ENCODE peak calls at places on chromosomes 5 and 9, in five cellular contexts. One of them, this sample, is unnamed.

GRCh38 chr9:27645166-27645840 is 72.0 kb upstream of the C9orf72 start:
- DNase-seq in activated CD8-positive, alpha-beta memory T cell treated with anti-CD3 and anti-CD28 coated beads, Interleukin-2, amount 50 U/mL, for 48 hours: no peak
- DNase-seq in stimulated activated CD4-positive, alpha-beta T cell treated with anti-CD3 and anti-CD28 coated beads, Interleukin-2, amount 100 ng/mL, for 24 hours: no peak
- DNase-seq in AG04450: no peak
- DNase-seq in naive B cell: no peak
- DNase-seq in this sample: no peak

GRCh38 chr5:130995254-130995515 is 169.9 kb downstream of the HINT1 start:
- DNase-seq in stimulated activated CD4-positive, alpha-beta T cell treated with anti-CD3 and anti-CD28 coated beads, Interleukin-2, amount 100 ng/mL, for 24 hours: no peak
- DNase-seq in activated CD8-positive, alpha-beta memory T cell treated with anti-CD3 and anti-CD28 coated beads, Interleukin-2, amount 50 U/mL, for 48 hours: no peak
- DNase-seq in naive B cell: no peak
- DNase-seq in AG04450: no peak
- DNase-seq in this sample: no peak

GRCh38 chr9:98303556-98304125 is 48.2 kb upstream of the TBC1D2 start:
- DNase-seq in activated CD8-positive, alpha-beta memory T cell treated with anti-CD3 and anti-CD28 coated beads, Interleukin-2, amount 50 U/mL, for 48 hours: no peak
- DNase-seq in AG04450: no peak
- DNase-seq in naive B cell: no peak
- DNase-seq in stimulated activated CD4-positive, alpha-beta T cell treated with anti-CD3 and anti-CD28 coated beads, Interleukin-2, amount 100 ng/mL, for 24 hours: no peak
- DNase-seq in this sample: no peak

GRCh38 chr9:88041447-88041846 is 67.1 kb upstream of the CDK20 start:
- DNase-seq in stimulated activated CD4-positive, alpha-beta T cell treated with anti-CD3 and anti-CD28 coated beads, Interleukin-2, amount 100 ng/mL, for 24 hours: no peak
- DNase-seq in AG04450: no peak
- DNase-seq in activated CD8-positive, alpha-beta memory T cell treated with anti-CD3 and anti-CD28 coated beads, Interleukin-2, amount 50 U/mL, for 48 hours: no peak
- DNase-seq in naive B cell: no peak
- DNase-seq in this sample: peak; percentile 30

GRCh38 chr5:80125962-80126480 is 90.9 kb downstream of the THBS4 start:
- DNase-seq in activated CD8-positive, alpha-beta memory T cell treated with anti-CD3 and anti-CD28 coated beads, Interleukin-2, amount 50 U/mL, for 48 hours: no peak
- DNase-seq in AG04450: no peak
- DNase-seq in stimulated activated CD4-positive, alpha-beta T cell treated with anti-CD3 and anti-CD28 coated beads, Interleukin-2, amount 100 ng/mL, for 24 hours: no peak
- DNase-seq in naive B cell: no peak
- DNase-seq in this sample: peak; percentile 73

GRCh38 chr9:131539223-131539923 is 6.0 kb upstream of the PRRT1B start:
- DNase-seq in naive B cell: no peak
- DNase-seq in stimulated activated CD4-positive, alpha-beta T cell treated with anti-CD3 and anti-CD28 coated beads, Interleukin-2, amount 100 ng/mL, for 24 hours: no peak
- DNase-seq in activated CD8-positive, alpha-beta memory T cell treated with anti-CD3 and anti-CD28 coated beads, Interleukin-2, amount 50 U/mL, for 48 hours: no peak
- DNase-seq in AG04450: no peak
- DNase-seq in this sample: no peak

GRCh38 chr9:18382243-18382642 is 91.7 kb upstream of the ADAMTSL1 start:
- DNase-seq in naive B cell: no peak
- DNase-seq in activated CD8-positive, alpha-beta memory T cell treated with anti-CD3 and anti-CD28 coated beads, Interleukin-2, amount 50 U/mL, for 48 hours: no peak
- DNase-seq in stimulated activated CD4-positive, alpha-beta T cell treated with anti-CD3 and anti-CD28 coated beads, Interleukin-2, amount 100 ng/mL, for 24 hours: no peak
- DNase-seq in AG04450: no peak
- DNase-seq in this sample: no peak

GRCh38 chr9:71766663-71767062 is 1.6 kb downstream of the CEMIP2 start:
- DNase-seq in activated CD8-positive, alpha-beta memory T cell treated with anti-CD3 and anti-CD28 coated beads, Interleukin-2, amount 50 U/mL, for 48 hours: no peak
- DNase-seq in naive B cell: no peak
- DNase-seq in stimulated activated CD4-positive, alpha-beta T cell treated with anti-CD3 and anti-CD28 coated beads, Interleukin-2, amount 100 ng/mL, for 24 hours: no peak
- DNase-seq in AG04450: no peak
- DNase-seq in this sample: no peak

GRCh38 chr9:33263131-33263935 is 1.2 kb downstream of the BAG1 start:
- DNase-seq in activated CD8-positive, alpha-beta memory T cell treated with anti-CD3 and anti-CD28 coated beads, Interleukin-2, amount 50 U/mL, for 48 hours: no peak
- DNase-seq in AG04450: no peak
- DNase-seq in naive B cell: no peak
- DNase-seq in stimulated activated CD4-positive, alpha-beta T cell treated with anti-CD3 and anti-CD28 coated beads, Interleukin-2, amount 100 ng/mL, for 24 hours: peak; percentile 27
- DNase-seq in this sample: peak; percentile 9

GRCh38 chr5:177116631-177117373 is 16.8 kb upstream of the NSD1 start:
- DNase-seq in activated CD8-positive, alpha-beta memory T cell treated with anti-CD3 and anti-CD28 coated beads, Interleukin-2, amount 50 U/mL, for 48 hours: peak; percentile 91
- DNase-seq in stimulated activated CD4-positive, alpha-beta T cell treated with anti-CD3 and anti-CD28 coated beads, Interleukin-2, amount 100 ng/mL, for 24 hours: peak; percentile 88
- DNase-seq in naive B cell: peak; percentile 68
- DNase-seq in AG04450: no peak
- DNase-seq in this sample: no peak

GRCh38 chr9:14542071-14542470 is 151.2 kb downstream of the ZDHHC21 start:
- DNase-seq in naive B cell: no peak
- DNase-seq in stimulated activated CD4-positive, alpha-beta T cell treated with anti-CD3 and anti-CD28 coated beads, Interleukin-2, amount 100 ng/mL, for 24 hours: no peak
- DNase-seq in AG04450: no peak
- DNase-seq in activated CD8-positive, alpha-beta memory T cell treated with anti-CD3 and anti-CD28 coated beads, Interleukin-2, amount 50 U/mL, for 48 hours: no peak
- DNase-seq in this sample: no peak

GRCh38 chr9:127418037-127418471 is 6.1 kb upstream of the ZNF79 start:
- DNase-seq in stimulated activated CD4-positive, alpha-beta T cell treated with anti-CD3 and anti-CD28 coated beads, Interleukin-2, amount 100 ng/mL, for 24 hours: peak; percentile 55
- DNase-seq in AG04450: no peak
- DNase-seq in activated CD8-positive, alpha-beta memory T cell treated with anti-CD3 and anti-CD28 coated beads, Interleukin-2, amount 50 U/mL, for 48 hours: no peak
- DNase-seq in naive B cell: peak; percentile 24
- DNase-seq in this sample: no peak

GRCh38 chr5:151086905-151087360 is 6.1 kb upstream of the TNIP1 start:
- DNase-seq in stimulated activated CD4-positive, alpha-beta T cell treated with anti-CD3 and anti-CD28 coated beads, Interleukin-2, amount 100 ng/mL, for 24 hours: peak; percentile 75
- DNase-seq in naive B cell: peak; percentile 62
- DNase-seq in activated CD8-positive, alpha-beta memory T cell treated with anti-CD3 and anti-CD28 coated beads, Interleukin-2, amount 50 U/mL, for 48 hours: peak; percentile 86
- DNase-seq in AG04450: no peak
- DNase-seq in this sample: peak; percentile 72

GRCh38 chr5:35656721-35657120 is 39.1 kb downstream of the SPEF2 start:
- DNase-seq in stimulated activated CD4-positive, alpha-beta T cell treated with anti-CD3 and anti-CD28 coated beads, Interleukin-2, amount 100 ng/mL, for 24 hours: no peak
- DNase-seq in activated CD8-positive, alpha-beta memory T cell treated with anti-CD3 and anti-CD28 coated beads, Interleukin-2, amount 50 U/mL, for 48 hours: no peak
- DNase-seq in naive B cell: no peak
- DNase-seq in AG04450: peak; percentile 33
- DNase-seq in this sample: no peak

GRCh38 chr5:97986069-97986468 is 787.4 kb upstream of the RGMB start:
- DNase-seq in activated CD8-positive, alpha-beta memory T cell treated with anti-CD3 and anti-CD28 coated beads, Interleukin-2, amount 50 U/mL, for 48 hours: no peak
- DNase-seq in stimulated activated CD4-positive, alpha-beta T cell treated with anti-CD3 and anti-CD28 coated beads, Interleukin-2, amount 100 ng/mL, for 24 hours: no peak
- DNase-seq in naive B cell: no peak
- DNase-seq in AG04450: no peak
- DNase-seq in this sample: no peak

GRCh38 chr5:95600557-95600956 is 19.3 kb upstream of the GPR150 start:
- DNase-seq in activated CD8-positive, alpha-beta memory T cell treated with anti-CD3 and anti-CD28 coated beads, Interleukin-2, amount 50 U/mL, for 48 hours: no peak
- DNase-seq in stimulated activated CD4-positive, alpha-beta T cell treated with anti-CD3 and anti-CD28 coated beads, Interleukin-2, amount 100 ng/mL, for 24 hours: no peak
- DNase-seq in naive B cell: no peak
- DNase-seq in AG04450: peak; percentile 44
- DNase-seq in this sample: peak; percentile 69

GRCh38 chr5:167233507-167233906 is 1057.9 kb upstream of the WWC1 start:
- DNase-seq in naive B cell: no peak
- DNase-seq in activated CD8-positive, alpha-beta memory T cell treated with anti-CD3 and anti-CD28 coated beads, Interleukin-2, amount 50 U/mL, for 48 hours: no peak
- DNase-seq in AG04450: no peak
- DNase-seq in stimulated activated CD4-positive, alpha-beta T cell treated with anti-CD3 and anti-CD28 coated beads, Interleukin-2, amount 100 ng/mL, for 24 hours: no peak
- DNase-seq in this sample: no peak

GRCh38 chr9:79224672-79225433 is 346.9 kb upstream of the TLE4 start:
- DNase-seq in naive B cell: no peak
- DNase-seq in activated CD8-positive, alpha-beta memory T cell treated with anti-CD3 and anti-CD28 coated beads, Interleukin-2, amount 50 U/mL, for 48 hours: no peak
- DNase-seq in AG04450: peak; percentile 85
- DNase-seq in stimulated activated CD4-positive, alpha-beta T cell treated with anti-CD3 and anti-CD28 coated beads, Interleukin-2, amount 100 ng/mL, for 24 hours: no peak
- DNase-seq in this sample: no peak

GRCh38 chr5:15440434-15440833 is 59.5 kb upstream of the FBXL7 start:
- DNase-seq in AG04450: no peak
- DNase-seq in activated CD8-positive, alpha-beta memory T cell treated with anti-CD3 and anti-CD28 coated beads, Interleukin-2, amount 50 U/mL, for 48 hours: no peak
- DNase-seq in naive B cell: no peak
- DNase-seq in stimulated activated CD4-positive, alpha-beta T cell treated with anti-CD3 and anti-CD28 coated beads, Interleukin-2, amount 100 ng/mL, for 24 hours: no peak
- DNase-seq in this sample: no peak

GRCh38 chr9:96758845-96759673 is 18.8 kb downstream of the ZNF510 start:
- DNase-seq in activated CD8-positive, alpha-beta memory T cell treated with anti-CD3 and anti-CD28 coated beads, Interleukin-2, amount 50 U/mL, for 48 hours: no peak
- DNase-seq in stimulated activated CD4-positive, alpha-beta T cell treated with anti-CD3 and anti-CD28 coated beads, Interleukin-2, amount 100 ng/mL, for 24 hours: no peak
- DNase-seq in AG04450: no peak
- DNase-seq in naive B cell: no peak
- DNase-seq in this sample: no peak

GRCh38 chr5:129112295-129112694 is 17.7 kb downstream of the ISOC1 start:
- DNase-seq in AG04450: no peak
- DNase-seq in activated CD8-positive, alpha-beta memory T cell treated with anti-CD3 and anti-CD28 coated beads, Interleukin-2, amount 50 U/mL, for 48 hours: no peak
- DNase-seq in stimulated activated CD4-positive, alpha-beta T cell treated with anti-CD3 and anti-CD28 coated beads, Interleukin-2, amount 100 ng/mL, for 24 hours: no peak
- DNase-seq in naive B cell: no peak
- DNase-seq in this sample: no peak

GRCh38 chr9:37104183-37104889 is 16.0 kb upstream of the ZCCHC7 start:
- DNase-seq in stimulated activated CD4-positive, alpha-beta T cell treated with anti-CD3 and anti-CD28 coated beads, Interleukin-2, amount 100 ng/mL, for 24 hours: peak; percentile 8
- DNase-seq in AG04450: peak; percentile 62
- DNase-seq in naive B cell: no peak
- DNase-seq in activated CD8-positive, alpha-beta memory T cell treated with anti-CD3 and anti-CD28 coated beads, Interleukin-2, amount 50 U/mL, for 48 hours: no peak
- DNase-seq in this sample: no peak

GRCh38 chr5:83474986-83475385 is 3.4 kb downstream of the VCAN start:
- DNase-seq in AG04450: no peak
- DNase-seq in naive B cell: no peak
- DNase-seq in activated CD8-positive, alpha-beta memory T cell treated with anti-CD3 and anti-CD28 coated beads, Interleukin-2, amount 50 U/mL, for 48 hours: no peak
- DNase-seq in stimulated activated CD4-positive, alpha-beta T cell treated with anti-CD3 and anti-CD28 coated beads, Interleukin-2, amount 100 ng/mL, for 24 hours: no peak
- DNase-seq in this sample: peak; percentile 52

GRCh38 chr5:83720805-83721431 is at the start of gene HAPLN1:
- DNase-seq in AG04450: no peak
- DNase-seq in stimulated activated CD4-positive, alpha-beta T cell treated with anti-CD3 and anti-CD28 coated beads, Interleukin-2, amount 100 ng/mL, for 24 hours: no peak
- DNase-seq in naive B cell: no peak
- DNase-seq in activated CD8-positive, alpha-beta memory T cell treated with anti-CD3 and anti-CD28 coated beads, Interleukin-2, amount 50 U/mL, for 48 hours: no peak
- DNase-seq in this sample: no peak

GRCh38 chr9:70392189-70392588 is 22.3 kb downstream of the KLF9 start:
- DNase-seq in naive B cell: no peak
- DNase-seq in stimulated activated CD4-positive, alpha-beta T cell treated with anti-CD3 and anti-CD28 coated beads, Interleukin-2, amount 100 ng/mL, for 24 hours: no peak
- DNase-seq in activated CD8-positive, alpha-beta memory T cell treated with anti-CD3 and anti-CD28 coated beads, Interleukin-2, amount 50 U/mL, for 48 hours: no peak
- DNase-seq in AG04450: no peak
- DNase-seq in this sample: no peak

GRCh38 chr5:139393497-139394122 is 1.3 kb downstream of the PROB1 start:
- DNase-seq in AG04450: no peak
- DNase-seq in activated CD8-positive, alpha-beta memory T cell treated with anti-CD3 and anti-CD28 coated beads, Interleukin-2, amount 50 U/mL, for 48 hours: peak; percentile 73
- DNase-seq in naive B cell: no peak
- DNase-seq in stimulated activated CD4-positive, alpha-beta T cell treated with anti-CD3 and anti-CD28 coated beads, Interleukin-2, amount 100 ng/mL, for 24 hours: no peak
- DNase-seq in this sample: no peak

GRCh38 chr9:70902705-70903131 is 218.7 kb downstream of the TRPM3 start:
- DNase-seq in AG04450: peak; percentile 83
- DNase-seq in stimulated activated CD4-positive, alpha-beta T cell treated with anti-CD3 and anti-CD28 coated beads, Interleukin-2, amount 100 ng/mL, for 24 hours: no peak
- DNase-seq in naive B cell: no peak
- DNase-seq in activated CD8-positive, alpha-beta memory T cell treated with anti-CD3 and anti-CD28 coated beads, Interleukin-2, amount 50 U/mL, for 48 hours: no peak
- DNase-seq in this sample: peak; percentile 49

GRCh38 chr5:94691947-94692346 is 73.5 kb downstream of the SLF1 start:
- DNase-seq in activated CD8-positive, alpha-beta memory T cell treated with anti-CD3 and anti-CD28 coated beads, Interleukin-2, amount 50 U/mL, for 48 hours: no peak
- DNase-seq in AG04450: no peak
- DNase-seq in stimulated activated CD4-positive, alpha-beta T cell treated with anti-CD3 and anti-CD28 coated beads, Interleukin-2, amount 100 ng/mL, for 24 hours: no peak
- DNase-seq in naive B cell: no peak
- DNase-seq in this sample: no peak

GRCh38 chr5:32302822-32303754 is 9.7 kb downstream of the MTMR12 start:
- DNase-seq in AG04450: no peak
- DNase-seq in stimulated activated CD4-positive, alpha-beta T cell treated with anti-CD3 and anti-CD28 coated beads, Interleukin-2, amount 100 ng/mL, for 24 hours: no peak
- DNase-seq in naive B cell: no peak
- DNase-seq in activated CD8-positive, alpha-beta memory T cell treated with anti-CD3 and anti-CD28 coated beads, Interleukin-2, amount 50 U/mL, for 48 hours: no peak
- DNase-seq in this sample: no peak

GRCh38 chr5:118007262-118007661 is 981.1 kb downstream of the DTWD2 start:
- DNase-seq in stimulated activated CD4-positive, alpha-beta T cell treated with anti-CD3 and anti-CD28 coated beads, Interleukin-2, amount 100 ng/mL, for 24 hours: no peak
- DNase-seq in naive B cell: no peak
- DNase-seq in activated CD8-positive, alpha-beta memory T cell treated with anti-CD3 and anti-CD28 coated beads, Interleukin-2, amount 50 U/mL, for 48 hours: no peak
- DNase-seq in AG04450: no peak
- DNase-seq in this sample: no peak

GRCh38 chr5:172744106-172745104 is 26.6 kb downstream of the DUSP1 start:
- DNase-seq in activated CD8-positive, alpha-beta memory T cell treated with anti-CD3 and anti-CD28 coated beads, Interleukin-2, amount 50 U/mL, for 48 hours: no peak
- DNase-seq in AG04450: no peak
- DNase-seq in naive B cell: no peak
- DNase-seq in stimulated activated CD4-positive, alpha-beta T cell treated with anti-CD3 and anti-CD28 coated beads, Interleukin-2, amount 100 ng/mL, for 24 hours: no peak
- DNase-seq in this sample: no peak

GRCh38 chr9:89975024-89975423 is 370.2 kb downstream of the GADD45G start:
- DNase-seq in stimulated activated CD4-positive, alpha-beta T cell treated with anti-CD3 and anti-CD28 coated beads, Interleukin-2, amount 100 ng/mL, for 24 hours: no peak
- DNase-seq in AG04450: no peak
- DNase-seq in activated CD8-positive, alpha-beta memory T cell treated with anti-CD3 and anti-CD28 coated beads, Interleukin-2, amount 50 U/mL, for 48 hours: no peak
- DNase-seq in naive B cell: no peak
- DNase-seq in this sample: no peak

GRCh38 chr5:97338729-97339128 is 155.7 kb upstream of the RIOK2 start:
- DNase-seq in stimulated activated CD4-positive, alpha-beta T cell treated with anti-CD3 and anti-CD28 coated beads, Interleukin-2, amount 100 ng/mL, for 24 hours: no peak
- DNase-seq in naive B cell: no peak
- DNase-seq in activated CD8-positive, alpha-beta memory T cell treated with anti-CD3 and anti-CD28 coated beads, Interleukin-2, amount 50 U/mL, for 48 hours: no peak
- DNase-seq in AG04450: no peak
- DNase-seq in this sample: no peak

GRCh38 chr9:100088202-100088601 is 10.6 kb downstream of the ERP44 start:
- DNase-seq in stimulated activated CD4-positive, alpha-beta T cell treated with anti-CD3 and anti-CD28 coated beads, Interleukin-2, amount 100 ng/mL, for 24 hours: no peak
- DNase-seq in naive B cell: no peak
- DNase-seq in activated CD8-positive, alpha-beta memory T cell treated with anti-CD3 and anti-CD28 coated beads, Interleukin-2, amount 50 U/mL, for 48 hours: no peak
- DNase-seq in AG04450: no peak
- DNase-seq in this sample: no peak

GRCh38 chr5:179246227-179246626 is 99.0 kb downstream of the ADAMTS2 start:
- DNase-seq in stimulated activated CD4-positive, alpha-beta T cell treated with anti-CD3 and anti-CD28 coated beads, Interleukin-2, amount 100 ng/mL, for 24 hours: no peak
- DNase-seq in activated CD8-positive, alpha-beta memory T cell treated with anti-CD3 and anti-CD28 coated beads, Interleukin-2, amount 50 U/mL, for 48 hours: no peak
- DNase-seq in AG04450: no peak
- DNase-seq in naive B cell: no peak
- DNase-seq in this sample: no peak

GRCh38 chr5:178630475-178630930 is 3.7 kb upstream of the CLK4 start:
- DNase-seq in AG04450: no peak
- DNase-seq in naive B cell: no peak
- DNase-seq in stimulated activated CD4-positive, alpha-beta T cell treated with anti-CD3 and anti-CD28 coated beads, Interleukin-2, amount 100 ng/mL, for 24 hours: no peak
- DNase-seq in activated CD8-positive, alpha-beta memory T cell treated with anti-CD3 and anti-CD28 coated beads, Interleukin-2, amount 50 U/mL, for 48 hours: no peak
- DNase-seq in this sample: no peak

GRCh38 chr9:106753155-106753671 is 109.8 kb upstream of the ZNF462 start:
- DNase-seq in naive B cell: peak; percentile 6
- DNase-seq in activated CD8-positive, alpha-beta memory T cell treated with anti-CD3 and anti-CD28 coated beads, Interleukin-2, amount 50 U/mL, for 48 hours: no peak
- DNase-seq in stimulated activated CD4-positive, alpha-beta T cell treated with anti-CD3 and anti-CD28 coated beads, Interleukin-2, amount 100 ng/mL, for 24 hours: no peak
- DNase-seq in AG04450: no peak
- DNase-seq in this sample: peak; percentile 71

GRCh38 chr5:54835642-54836041 is 149.8 kb downstream of the ESM1 start:
- DNase-seq in naive B cell: no peak
- DNase-seq in stimulated activated CD4-positive, alpha-beta T cell treated with anti-CD3 and anti-CD28 coated beads, Interleukin-2, amount 100 ng/mL, for 24 hours: no peak
- DNase-seq in activated CD8-positive, alpha-beta memory T cell treated with anti-CD3 and anti-CD28 coated beads, Interleukin-2, amount 50 U/mL, for 48 hours: no peak
- DNase-seq in AG04450: peak; percentile 69
- DNase-seq in this sample: peak; percentile 40

GRCh38 chr9:85178486-85178885 is 509.0 kb downstream of the NTRK2 start:
- DNase-seq in stimulated activated CD4-positive, alpha-beta T cell treated with anti-CD3 and anti-CD28 coated beads, Interleukin-2, amount 100 ng/mL, for 24 hours: no peak
- DNase-seq in AG04450: no peak
- DNase-seq in activated CD8-positive, alpha-beta memory T cell treated with anti-CD3 and anti-CD28 coated beads, Interleukin-2, amount 50 U/mL, for 48 hours: no peak
- DNase-seq in naive B cell: no peak
- DNase-seq in this sample: no peak

This sample was measured in SJSA1.